ENCODE peak calls at places on chromosomes 6 and 20, in nine cellular contexts. U is left colon, W is left lung, Q is T-helper 1 cell, Y is GM19239, Z is epithelial cell of esophagus, B is AG04450, H is posterior vena cava, P is cardiac fibroblast. C is an unnamed sample.

GRCh38 chr20:49400904-49401303 is 81.6 kb downstream of the KCNB1 start:
- DNase-seq in U (no peak), W (no peak), Q (no peak), Y (no peak), Z (no peak), B (peak), H (no peak), P (peak), C (no peak)

GRCh38 chr6:170236131-170236851 is 54.6 kb downstream of the DLL1 start:
- DNase-seq in U (no peak), W (peak), Q (no peak), Y (no peak), Z (no peak), B (no peak), H (no peak), P (no peak), C (no peak)

GRCh38 chr6:106702451-106703110 is 73.2 kb downstream of the QRSL1 start:
- DNase-seq in U (no peak), W (no peak), Q (no peak), Y (peak), Z (no peak), B (no peak), H (no peak), P (no peak), C (no peak)

GRCh38 chr20:15604406-15604805 is 968.8 kb downstream of the KIF16B start:
- DNase-seq in U (no peak), W (no peak), Q (no peak), Y (no peak), Z (no peak), B (no peak), H (no peak), P (no peak), C (no peak)

GRCh38 chr6:125392682-125393081 is 90.9 kb upstream of the HDDC2 start:
- DNase-seq in U (no peak), W (no peak), Q (no peak), Y (no peak), Z (no peak), B (no peak), H (no peak), P (no peak), C (no peak)

GRCh38 chr6:113635222-113635970 is 221.7 kb upstream of the MARCKS start:
- DNase-seq in U (no peak), W (no peak), Q (no peak), Y (no peak), Z (peak), B (no peak), H (no peak), P (no peak), C (no peak)

GRCh38 chr6:129546702-129547101 is 163.3 kb downstream of the ARHGAP18 start:
- DNase-seq in U (no peak), W (no peak), Q (no peak), Y (no peak), Z (peak), B (no peak), H (no peak), P (no peak), C (no peak)

GRCh38 chr6:128519931-128520435 is 416 bp downstream of the PTPRK start:
- DNase-seq in U (peak), W (peak), Q (peak), Y (no peak), Z (peak), B (no peak), H (peak), P (no peak), C (peak)

GRCh38 chr20:23652371-23652770 is 14.6 kb upstream of the CST3 start:
- DNase-seq in U (no peak), W (no peak), Q (no peak), Y (no peak), Z (no peak), B (no peak), H (no peak), P (no peak), C (no peak)

GRCh38 chr20:24289737-24290481 is 179.5 kb upstream of the SYNDIG1 start:
- DNase-seq in U (no peak), W (no peak), Q (no peak), Y (no peak), Z (no peak), B (no peak), H (no peak), P (no peak), C (no peak)

GRCh38 chr20:46994341-46994740 is 99.7 kb downstream of the EYA2 start:
- DNase-seq in U (peak), W (no peak), Q (no peak), Y (peak), Z (peak), B (no peak), H (no peak), P (no peak), C (no peak)

GRCh38 chr20:49384437-49385434 is 97.7 kb downstream of the KCNB1 start:
- DNase-seq in U (peak), W (peak), Q (peak), Y (peak), Z (peak), B (no peak), H (peak), P (peak), C (peak)

GRCh38 chr20:31934968-31935764 is 16.7 kb downstream of the PDRG1 start:
- DNase-seq in U (no peak), W (no peak), Q (no peak), Y (no peak), Z (no peak), B (no peak), H (peak), P (no peak), C (no peak)

GRCh38 chr6:151128764-151129370 is 110.9 kb upstream of the AKAP12 start:
- DNase-seq in U (no peak), W (no peak), Q (no peak), Y (no peak), Z (no peak), B (no peak), H (no peak), P (no peak), C (no peak)

GRCh38 chr6:148836751-148837150 is 89.9 kb downstream of the UST start:
- DNase-seq in U (no peak), W (no peak), Q (no peak), Y (no peak), Z (no peak), B (no peak), H (no peak), P (no peak), C (no peak)

GRCh38 chr6:170447561-170447930 is 105.6 kb downstream of the PSMB1 start:
- DNase-seq in U (no peak), W (no peak), Q (no peak), Y (no peak), Z (no peak), B (no peak), H (peak), P (no peak), C (no peak)

GRCh38 chr20:49717693-49718092 is 4.0 kb upstream of the B4GALT5 start:
- DNase-seq in U (no peak), W (no peak), Q (no peak), Y (no peak), Z (peak), B (no peak), H (no peak), P (no peak), C (no peak)

GRCh38 chr6:142960098-142960497 is 15.1 kb upstream of the HIVEP2 start:
- DNase-seq in U (no peak), W (no peak), Q (no peak), Y (no peak), Z (peak), B (no peak), H (no peak), P (peak), C (no peak)

GRCh38 chr6:42158011-42158410 is 15.2 kb upstream of the GUCA1A start:
- DNase-seq in U (no peak), W (no peak), Q (no peak), Y (no peak), Z (peak), B (no peak), H (no peak), P (no peak), C (no peak)

GRCh38 chr6:27478141-27478705 is 5.3 kb upstream of the ZNF184 start:
- DNase-seq in U (no peak), W (no peak), Q (no peak), Y (no peak), Z (peak), B (peak), H (no peak), P (peak), C (no peak)

GRCh38 chr20:13610205-13610604 is 28.5 kb downstream of the TASP1 start:
- DNase-seq in U (no peak), W (no peak), Q (no peak), Y (no peak), Z (no peak), B (no peak), H (no peak), P (peak), C (no peak)

GRCh38 chr20:18527836-18528235 is 20.1 kb downstream of the SEC23B start:
- DNase-seq in U (no peak), W (no peak), Q (no peak), Y (no peak), Z (peak), B (no peak), H (no peak), P (no peak), C (no peak)

C was measured in right cardiac atrium.